ENCODE peak calls at places on chromosomes 16 and 17, in six cellular contexts. M, D, A, E, C and O are unnamed samples.

GRCh38 chr17:7330099-7331015 is 1.2 kb upstream of the NEURL4 start:
- DNase-seq in E (peak; percentile 85), A (peak; percentile 80), M (peak; percentile 84), D (peak; percentile 81), C (peak; percentile 94), O (peak; percentile 87)

GRCh38 chr17:15963670-15964110 is 18.8 kb downstream of the ADORA2B start:
- DNase-seq in D (no peak), E (peak; percentile 83), M (no peak), C (peak; percentile 70), A (no peak), O (no peak)

GRCh38 chr17:79276824-79277223 is 202.2 kb downstream of the ENGASE start:
- DNase-seq in A (peak; percentile 92), M (no peak), D (no peak), C (no peak), E (no peak), O (no peak)

GRCh38 chr16:58563235-58563634 is 47.9 kb downstream of the SETD6 start:
- DNase-seq in M (no peak), C (peak; percentile 53), E (peak; percentile 67), A (no peak), D (no peak), O (no peak)

GRCh38 chr16:46817961-46818360 is 13.0 kb downstream of the C16orf87 start:
- DNase-seq in D (no peak), E (no peak), C (no peak), M (no peak), A (no peak), O (no peak)

GRCh38 chr16:24820522-24820921 is 25.2 kb upstream of the SLC5A11 start:
- DNase-seq in E (peak; percentile 80), D (no peak), A (no peak), C (no peak), M (no peak), O (no peak)

GRCh38 chr17:18356624-18357023 is 6.7 kb downstream of the SHMT1 start:
- DNase-seq in C (no peak), E (no peak), A (peak; percentile 27), M (no peak), D (no peak), O (no peak)

GRCh38 chr16:23353440-23353839 is 51.3 kb downstream of the SCNN1B start:
- DNase-seq in M (no peak), C (no peak), A (no peak), E (no peak), D (no peak), O (no peak)

GRCh38 chr17:30599424-30600061 is 122.3 kb downstream of the GOSR1 start:
- DNase-seq in A (no peak), E (no peak), C (no peak), M (no peak), D (no peak), O (no peak)

GRCh38 chr17:50151937-50152547 is 1.6 kb upstream of the PPP1R9B start:
- DNase-seq in M (peak; percentile 59), C (peak; percentile 92), D (peak; percentile 90), A (peak; percentile 98), E (peak; percentile 90), O (no peak)